ENCODE peak calls at places on chromosomes 3 and 15, in ten cellular contexts. H, U, V, M, N, S, G, J, T and R are unnamed samples.

GRCh38 chr3:95759614-95760301 is 1054.6 kb upstream of the EPHA6 start:
- DNase-seq in H (no peak), U (no peak), V (no peak), M (no peak), N (no peak), S (no peak), G (no peak), J (no peak), T (no peak), R (no peak)

GRCh38 chr3:141992512-141992911 is 116.1 kb downstream of the ATP1B3 start:
- DNase-seq in H (no peak), U (no peak), V (no peak), M (no peak), N (no peak), S (no peak), G (no peak), J (no peak), T (no peak), R (no peak)

GRCh38 chr3:61666032-61666431 is 104.7 kb downstream of the PTPRG start:
- DNase-seq in H (no peak), U (no peak), V (no peak), M (no peak), N (no peak), S (no peak), G (no peak), J (no peak), T (no peak), R (no peak)

GRCh38 chr3:170256597-170256996 is 34.4 kb downstream of the PRKCI start:
- DNase-seq in H (no peak), U (no peak), V (no peak), M (no peak), N (no peak), S (no peak), G (no peak), J (no peak), T (no peak), R (no peak)

GRCh38 chr15:68672781-68673205 is 94.0 kb downstream of the CORO2B start:
- DNase-seq in H (no peak), U (no peak), V (no peak), M (no peak), N (no peak), S (no peak), G (no peak), J (peak), T (no peak), R (peak)

GRCh38 chr15:52783929-52784798 is 6.0 kb downstream of the ONECUT1 start:
- DNase-seq in H (no peak), U (no peak), V (no peak), M (no peak), N (no peak), S (no peak), G (peak), J (no peak), T (no peak), R (no peak)

GRCh38 chr3:52895416-52895815 is 1.9 kb downstream of the STIMATE start:
- DNase-seq in H (no peak), U (no peak), V (no peak), M (no peak), N (no peak), S (peak), G (no peak), J (no peak), T (no peak), R (no peak)

GRCh38 chr3:187185759-187186158 is 11.5 kb upstream of the RTP1 start:
- DNase-seq in H (no peak), U (no peak), V (no peak), M (no peak), N (no peak), S (peak), G (no peak), J (no peak), T (no peak), R (no peak)

GRCh38 chr3:156685198-156685597 is 10.8 kb downstream of the TIPARP start:
- DNase-seq in H (no peak), U (no peak), V (no peak), M (no peak), N (no peak), S (no peak), G (no peak), J (no peak), T (peak), R (no peak)

GRCh38 chr3:143975549-143976152 is 4.0 kb downstream of the DIPK2A start:
- DNase-seq in H (no peak), U (no peak), V (no peak), M (no peak), N (no peak), S (no peak), G (no peak), J (no peak), T (peak), R (no peak)

GRCh38 chr3:41307065-41307464 is 107.8 kb downstream of the CTNNB1 start:
- DNase-seq in H (no peak), U (no peak), V (no peak), M (no peak), N (no peak), S (no peak), G (no peak), J (no peak), T (no peak), R (no peak)

GRCh38 chr3:72086051-72086711 is 301.2 kb upstream of the PROK2 start:
- DNase-seq in H (no peak), U (no peak), V (no peak), M (no peak), N (no peak), S (no peak), G (no peak), J (no peak), T (no peak), R (no peak)

GRCh38 chr3:140472621-140473020 is 205.2 kb upstream of the TRIM42 start:
- DNase-seq in H (no peak), U (no peak), V (no peak), M (no peak), N (no peak), S (no peak), G (no peak), J (no peak), T (no peak), R (no peak)

GRCh38 chr3:77303943-77304778 is 264.3 kb downstream of the ROBO2 start:
- DNase-seq in H (no peak), U (no peak), V (no peak), M (no peak), N (peak), S (no peak), G (no peak), J (no peak), T (no peak), R (no peak)

GRCh38 chr3:161412117-161412516 is 40.8 kb upstream of the SPTSSB start:
- DNase-seq in H (no peak), U (no peak), V (no peak), M (no peak), N (no peak), S (no peak), G (no peak), J (no peak), T (peak), R (no peak)

GRCh38 chr3:134922866-134923265 is 127.8 kb downstream of the EPHB1 start:
- DNase-seq in H (no peak), U (no peak), V (no peak), M (no peak), N (no peak), S (no peak), G (no peak), J (no peak), T (no peak), R (no peak)

GRCh38 chr3:64067510-64068346 is 44.4 kb upstream of the PSMD6 start:
- DNase-seq in H (no peak), U (no peak), V (no peak), M (no peak), N (no peak), S (no peak), G (no peak), J (no peak), T (no peak), R (no peak)

GRCh38 chr3:151003024-151003771 is 30.7 kb upstream of the CLRN1 start:
- DNase-seq in H (no peak), U (no peak), V (no peak), M (no peak), N (no peak), S (peak), G (no peak), J (no peak), T (peak), R (no peak)

GRCh38 chr3:31116651-31117050 is 222.2 kb upstream of the GADL1 start:
- DNase-seq in H (no peak), U (no peak), V (no peak), M (no peak), N (no peak), S (no peak), G (no peak), J (no peak), T (peak), R (no peak)

GRCh38 chr15:74235962-74236361 is at the start of gene CCDC33:
- DNase-seq in H (no peak), U (no peak), V (no peak), M (no peak), N (no peak), S (no peak), G (no peak), J (no peak), T (no peak), R (no peak)